ENCODE peak calls at places on chromosomes 5 and 9, in six cellular contexts. H, Y, C, Q, M and K are unnamed samples.

GRCh38 chr9:86272221-86272620 is 10.1 kb downstream of the ISCA1 start:
- DNase-seq in H (no peak), Y (no peak), C (no peak), Q (no peak), M (no peak), K (no peak)

GRCh38 chr9:80701061-80701460 is 988.3 kb downstream of the TLE1 start:
- DNase-seq in H (no peak), Y (no peak), C (no peak), Q (no peak), M (no peak), K (no peak)

GRCh38 chr9:135584934-135585333 is 23.4 kb downstream of the PAEP start:
- DNase-seq in H (no peak), Y (no peak), C (no peak), Q (no peak), M (no peak), K (no peak)

GRCh38 chr5:24606974-24607373 is 37.8 kb downstream of the CDH10 start:
- DNase-seq in H (no peak), Y (no peak), C (no peak), Q (no peak), M (no peak), K (no peak)

GRCh38 chr5:38307845-38308244 is 49.5 kb downstream of the EGFLAM start:
- DNase-seq in H (no peak), Y (no peak), C (no peak), Q (no peak), M (no peak), K (no peak)

GRCh38 chr5:38724301-38725030 is 121.3 kb upstream of the OSMR start:
- DNase-seq in H (no peak), Y (no peak), C (no peak), Q (no peak), M (no peak), K (no peak)

GRCh38 chr9:83281306-83282255 is 218.6 kb upstream of the RASEF start:
- DNase-seq in H (no peak), Y (no peak), C (no peak), Q (no peak), M (no peak), K (no peak)

GRCh38 chr5:139271201-139272027 is 22.1 kb upstream of the MATR3 start:
- DNase-seq in H (no peak), Y (no peak), C (no peak), Q (no peak), M (no peak), K (no peak)

GRCh38 chr9:133760713-133761290 is 22.6 kb upstream of the SARDH start:
- DNase-seq in H (no peak), Y (no peak), C (no peak), Q (no peak), M (no peak), K (no peak)

GRCh38 chr9:18393340-18394130 is 80.4 kb upstream of the ADAMTSL1 start:
- DNase-seq in H (no peak), Y (no peak), C (no peak), Q (no peak), M (peak), K (peak)

GRCh38 chr5:88785396-88786216 is 97.4 kb downstream of the MEF2C start:
- DNase-seq in H (no peak), Y (peak), C (no peak), Q (no peak), M (no peak), K (peak)

GRCh38 chr9:36208521-36209253 is 18.0 kb downstream of the CLTA start:
- DNase-seq in H (no peak), Y (no peak), C (no peak), Q (no peak), M (no peak), K (no peak)

GRCh38 chr5:65034029-65034781 is 265.5 kb downstream of the CWC27 start:
- DNase-seq in H (no peak), Y (no peak), C (no peak), Q (peak), M (no peak), K (no peak)

GRCh38 chr5:148145916-148146315 is 22.4 kb upstream of the SPINK14 start:
- DNase-seq in H (no peak), Y (no peak), C (no peak), Q (no peak), M (no peak), K (no peak)

GRCh38 chr5:113090336-113091106 is 113.9 kb downstream of the DCP2 start:
- DNase-seq in H (no peak), Y (no peak), C (no peak), Q (no peak), M (no peak), K (no peak)

GRCh38 chr9:129987941-129988340 is 55.0 kb downstream of the FNBP1 start:
- DNase-seq in H (no peak), Y (no peak), C (no peak), Q (no peak), M (no peak), K (no peak)

GRCh38 chr9:129008986-129009583 is 19.0 kb downstream of the SH3GLB2 start:
- DNase-seq in H (no peak), Y (no peak), C (no peak), Q (peak), M (no peak), K (no peak)

GRCh38 chr5:127999909-128000308 is 83.7 kb upstream of the SLC12A2 start:
- DNase-seq in H (no peak), Y (no peak), C (no peak), Q (no peak), M (no peak), K (no peak)

GRCh38 chr5:171366645-171367044 is 21.0 kb upstream of the NPM1 start:
- DNase-seq in H (no peak), Y (no peak), C (peak), Q (no peak), M (no peak), K (no peak)

GRCh38 chr9:70945301-70945700 is 176.1 kb downstream of the TRPM3 start:
- DNase-seq in H (no peak), Y (no peak), C (no peak), Q (no peak), M (no peak), K (no peak)

GRCh38 chr5:143585970-143586369 is 182.5 kb upstream of the NR3C1 start:
- DNase-seq in H (no peak), Y (no peak), C (no peak), Q (no peak), M (no peak), K (no peak)

GRCh38 chr5:167355370-167355769 is 936.1 kb upstream of the WWC1 start:
- DNase-seq in H (no peak), Y (no peak), C (no peak), Q (no peak), M (no peak), K (no peak)

GRCh38 chr9:79577969-79578723 is 6.4 kb downstream of the TLE4 start:
- DNase-seq in H (no peak), Y (no peak), C (no peak), Q (no peak), M (no peak), K (no peak)

GRCh38 chr5:65032250-65032649 is 263.5 kb downstream of the CWC27 start:
- DNase-seq in H (no peak), Y (no peak), C (no peak), Q (no peak), M (no peak), K (peak)